ENCODE peak calls at places on chromosomes 7 and 10, in six cellular contexts. One of them, this sample, is unnamed.

GRCh38 chr7:30266686-30267085 is 17.7 kb upstream of the ZNRF2 start:
- DNase-seq in ovary: no peak
- DNase-seq in trophoblast cell: no peak
- DNase-seq in aorta: no peak
- DNase-seq in cardiac muscle cell: no peak
- DNase-seq in Panc1: no peak
- DNase-seq in this sample: no peak

GRCh38 chr10:22341936-22342222 is 3.4 kb upstream of the SPAG6 start:
- DNase-seq in ovary: no peak
- DNase-seq in trophoblast cell: no peak
- DNase-seq in aorta: no peak
- DNase-seq in cardiac muscle cell: no peak
- DNase-seq in Panc1: no peak
- DNase-seq in this sample: no peak

GRCh38 chr7:152597514-152597913 is 78.4 kb downstream of the XRCC2 start:
- DNase-seq in ovary: no peak
- DNase-seq in trophoblast cell: no peak
- DNase-seq in aorta: no peak
- DNase-seq in cardiac muscle cell: no peak
- DNase-seq in Panc1: no peak
- DNase-seq in this sample: peak; percentile 19

GRCh38 chr10:116720241-116721047 is 21.9 kb downstream of the HSPA12A start:
- DNase-seq in ovary: no peak
- DNase-seq in trophoblast cell: no peak
- DNase-seq in aorta: no peak
- DNase-seq in cardiac muscle cell: no peak
- DNase-seq in Panc1: no peak
- DNase-seq in this sample: peak; percentile 31

GRCh38 chr10:31760674-31761081 is 168.0 kb downstream of the ARHGAP12 start:
- DNase-seq in ovary: no peak
- DNase-seq in trophoblast cell: peak; percentile 54
- DNase-seq in aorta: no peak
- DNase-seq in cardiac muscle cell: no peak
- DNase-seq in Panc1: no peak
- DNase-seq in this sample: no peak

GRCh38 chr7:115056019-115056418 is 134.1 kb downstream of the MDFIC start:
- DNase-seq in ovary: no peak
- DNase-seq in trophoblast cell: no peak
- DNase-seq in aorta: no peak
- DNase-seq in cardiac muscle cell: no peak
- DNase-seq in Panc1: no peak
- DNase-seq in this sample: no peak

GRCh38 chr10:76916536-76916935 is 721.1 kb downstream of the KCNMA1 start:
- DNase-seq in ovary: no peak
- DNase-seq in trophoblast cell: no peak
- DNase-seq in aorta: no peak
- DNase-seq in cardiac muscle cell: no peak
- DNase-seq in Panc1: no peak
- DNase-seq in this sample: no peak

GRCh38 chr7:74092964-74093339 is 9.3 kb downstream of the LIMK1 start:
- DNase-seq in ovary: peak; percentile 32
- DNase-seq in trophoblast cell: no peak
- DNase-seq in aorta: peak; percentile 85
- DNase-seq in cardiac muscle cell: no peak
- DNase-seq in Panc1: no peak
- DNase-seq in this sample: no peak

DNA sequence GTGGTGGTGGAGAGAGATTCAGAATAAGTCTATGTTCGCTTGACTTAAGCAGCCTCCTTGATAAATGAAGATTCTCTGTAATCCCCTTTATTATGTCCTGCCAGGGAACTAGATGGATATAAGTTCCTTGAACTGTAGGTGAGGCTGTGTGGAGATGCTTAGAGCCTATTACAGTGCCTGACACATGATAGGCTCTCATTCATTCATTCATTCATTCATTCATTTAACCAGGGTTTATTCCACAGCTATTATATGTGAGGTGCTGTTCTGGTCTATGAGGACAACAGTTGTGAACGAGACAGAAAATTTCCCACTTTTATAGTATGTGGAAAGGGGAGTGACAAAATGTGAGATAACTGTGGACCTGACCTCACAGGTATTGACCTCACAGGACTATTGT is 105.6 kb downstream of the ARID5B start:
- DNase-seq in ovary: no peak
- DNase-seq in trophoblast cell: no peak
- DNase-seq in aorta: no peak
- DNase-seq in cardiac muscle cell: no peak
- DNase-seq in Panc1: no peak
- DNase-seq in this sample: no peak
- H3K4me1 ChIP-seq in ovary: no peaks in the 10 kb centered on the region
- H3K4me1 ChIP-seq in trophoblast cell: peaks cover 3% of the 10 kb centered on the region
- H3K4me1 ChIP-seq in aorta: peaks cover 14% of the 10 kb centered on the region
- H3K4me1 ChIP-seq in cardiac muscle cell: peaks cover 22% of the 10 kb centered on the region
- H3K4me1 ChIP-seq in Panc1: peaks cover 12% of the 10 kb centered on the region
- H3K4me1 ChIP-seq in this sample: peaks cover 22% of the 10 kb centered on the region

DNA sequence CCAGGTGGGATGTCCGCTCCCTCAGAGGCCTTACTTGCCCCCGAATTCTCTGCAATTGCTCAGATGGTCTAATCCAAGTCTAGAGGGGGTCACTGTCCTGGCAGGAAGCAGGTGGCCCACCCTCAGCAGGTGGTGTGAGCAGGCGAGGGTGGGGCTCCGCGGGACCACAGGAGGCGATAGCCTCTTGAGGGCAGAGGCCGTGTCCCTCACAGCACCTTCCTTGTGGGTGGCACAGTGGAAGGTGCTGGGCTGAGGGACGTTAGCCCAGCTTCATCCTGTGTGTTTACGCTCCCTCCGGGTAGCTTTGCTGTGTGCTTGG is 38.3 kb upstream of the INPP5A start:
- DNase-seq in ovary: no peak
- DNase-seq in trophoblast cell: no peak
- DNase-seq in aorta: peak; percentile 21
- DNase-seq in cardiac muscle cell: no peak
- DNase-seq in Panc1: no peak
- DNase-seq in this sample: no peak
- H3K27me3 ChIP-seq in ovary: no peaks in the 10 kb centered on the region
- H3K27me3 ChIP-seq in trophoblast cell: no peaks in the 10 kb centered on the region
- H3K27me3 ChIP-seq in aorta: no peaks in the 10 kb centered on the region
- H3K27me3 ChIP-seq in cardiac muscle cell: no peaks in the 10 kb centered on the region
- H3K27me3 ChIP-seq in Panc1: no peaks in the 10 kb centered on the region
- H3K27me3 ChIP-seq in this sample: peaks cover 3% of the 10 kb centered on the region

DNA sequence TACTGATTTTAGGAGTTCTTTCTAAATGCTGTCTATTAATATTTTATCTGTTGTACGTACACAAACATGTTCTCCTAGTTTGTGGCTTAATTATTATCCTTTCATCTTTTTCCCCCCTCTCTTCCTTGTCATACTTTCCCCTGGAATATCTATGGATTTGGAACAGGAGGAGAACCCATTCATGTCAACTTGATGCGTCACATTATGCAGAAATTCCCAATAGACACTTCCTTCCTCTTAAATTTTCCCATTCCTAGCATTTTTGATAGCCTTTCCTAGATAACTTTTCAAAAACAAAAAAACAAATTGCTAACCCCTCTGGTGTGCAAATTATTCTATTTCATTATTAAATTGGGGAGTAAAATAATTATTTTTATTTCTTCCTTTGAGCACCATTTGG is 36.2 kb downstream of the SLC35B4 start:
- DNase-seq in ovary: no peak
- DNase-seq in trophoblast cell: no peak
- DNase-seq in aorta: no peak
- DNase-seq in cardiac muscle cell: no peak
- DNase-seq in Panc1: no peak
- DNase-seq in this sample: no peak
- H3K4me3 ChIP-seq in ovary: no peak overlapping the region
- H3K4me3 ChIP-seq in trophoblast cell: no peak overlapping the region
- H3K4me3 ChIP-seq in aorta: no peak overlapping the region
- H3K4me3 ChIP-seq in cardiac muscle cell: no peak overlapping the region
- H3K4me3 ChIP-seq in Panc1: no peak overlapping the region
- H3K4me3 ChIP-seq in this sample: no peak overlapping the region

GRCh38 chr10:44965104-44965503 is 5.5 kb downstream of the RASSF4 start:
- DNase-seq in ovary: no peak
- DNase-seq in trophoblast cell: no peak
- DNase-seq in aorta: no peak
- DNase-seq in cardiac muscle cell: no peak
- DNase-seq in Panc1: no peak
- DNase-seq in this sample: no peak
- H3K4me1 ChIP-seq in ovary: peaks cover 2% of the 10 kb centered on the region
- H3K4me1 ChIP-seq in trophoblast cell: peaks cover 46% of the 10 kb centered on the region
- H3K4me1 ChIP-seq in aorta: no peaks in the 10 kb centered on the region
- H3K4me1 ChIP-seq in cardiac muscle cell: peaks cover 65% of the 10 kb centered on the region
- H3K4me1 ChIP-seq in Panc1: peaks cover 50% of the 10 kb centered on the region
- H3K4me1 ChIP-seq in this sample: peaks cover 59% of the 10 kb centered on the region

This sample was measured in SJSA1.